ENCODE peak calls at places on chromosomes 2 and 18, in eight cellular contexts. J is HFF-Myc, G is EH, R is smooth muscle cell of the brain vasculature, F is uterus, V is COR-L47, T is H1, O is T-cell. H is an unnamed sample.

GRCh38 chr2:163771596-163771995 is 35.8 kb upstream of the FIGN start:
- DNase-seq in J (no peak), G (peak; percentile 29), R (no peak), F (no peak), V (no peak), T (no peak), O (no peak), H (no peak)

GRCh38 chr18:54100920-54101319 is 123.5 kb downstream of the MBD2 start:
- DNase-seq in J (no peak), G (peak; percentile 7), R (no peak), F (no peak), V (no peak), T (no peak), O (no peak), H (no peak)

GRCh38 chr18:56576826-56577573 is 61.4 kb downstream of the TXNL1 start:
- DNase-seq in J (no peak), G (peak; percentile 45), R (peak; percentile 40), F (no peak), V (no peak), T (no peak), O (no peak), H (no peak)

GRCh38 chr18:35042389-35043066 is 1.3 kb downstream of the MAPRE2 start:
- DNase-seq in J (no peak), G (peak; percentile 29), R (no peak), F (no peak), V (no peak), T (no peak), O (peak; percentile 31), H (no peak)

GRCh38 chr2:18623782-18624181 is 34.4 kb upstream of the NT5C1B start:
- DNase-seq in J (no peak), G (peak; percentile 84), R (no peak), F (no peak), V (no peak), T (no peak), O (no peak), H (no peak)

GRCh38 chr2:150403457-150403856 is 84.0 kb downstream of the RND3 start:
- DNase-seq in J (no peak), G (no peak), R (no peak), F (no peak), V (no peak), T (no peak), O (no peak), H (peak; percentile 28)

GRCh38 chr2:42457011-42457410 is 36.8 kb downstream of the KCNG3 start:
- DNase-seq in J (no peak), G (no peak), R (no peak), F (no peak), V (no peak), T (no peak), O (no peak), H (no peak)

GRCh38 chr18:8946046-8946838 is 156.3 kb upstream of the NDUFV2 start:
- DNase-seq in J (peak; percentile 62), G (peak; percentile 98), R (no peak), F (no peak), V (no peak), T (no peak), O (no peak), H (no peak)

GRCh38 chr18:8468911-8469310 is 140.3 kb upstream of the RAB12 start:
- DNase-seq in J (peak; percentile 15), G (peak; percentile 67), R (peak; percentile 79), F (no peak), V (no peak), T (no peak), O (no peak), H (peak; percentile 46)

GRCh38 chr2:10057231-10058107 is 14.1 kb downstream of the KLF11 start:
- DNase-seq in J (no peak), G (peak; percentile 84), R (no peak), F (peak; percentile 70), V (no peak), T (peak; percentile 80), O (no peak), H (no peak)

GRCh38 chr18:28189400-28190239 is 12.7 kb upstream of the CDH2 start:
- DNase-seq in J (no peak), G (peak; percentile 80), R (peak; percentile 35), F (no peak), V (no peak), T (no peak), O (no peak), H (peak; percentile 35)

GRCh38 chr2:174025271-174026121 is 60.3 kb upstream of the SP3 start:
- DNase-seq in J (peak; percentile 90), G (peak; percentile 82), R (peak; percentile 88), F (peak; percentile 85), V (no peak), T (no peak), O (no peak), H (no peak)

GRCh38 chr2:45879406-45879805 is 227.9 kb downstream of the PRKCE start:
- DNase-seq in J (no peak), G (no peak), R (no peak), F (no peak), V (no peak), T (no peak), O (no peak), H (no peak)

GRCh38 chr2:237473474-237474453 is 13.3 kb upstream of the MLPH start:
- DNase-seq in J (no peak), G (peak; percentile 89), R (no peak), F (peak; percentile 44), V (no peak), T (no peak), O (no peak), H (peak; percentile 21)

GRCh38 chr2:85255813-85256581 is 71.8 kb downstream of the TGOLN2 start:
- DNase-seq in J (no peak), G (peak; percentile 88), R (no peak), F (peak; percentile 39), V (no peak), T (no peak), O (no peak), H (no peak)

GRCh38 chr18:5197032-5197434 is at the start of gene AKAIN1:
- DNase-seq in J (no peak), G (peak; percentile 19), R (no peak), F (no peak), V (peak; percentile 10), T (no peak), O (no peak), H (peak; percentile 6)

H was measured in NCI-H1417.